ENCODE peak calls at places on chromosomes 11 and 22, in eight cellular contexts. One of them, this sample, is unnamed.

GRCh38 chr11:2655834-2656622 is 43.8 kb downstream of the KCNQ1OT1 start:
- DNase-seq in SJSA1: no peak
- DNase-seq in activated naive CD8-positive, alpha-beta T cell treated with anti-CD3 and anti-CD28 coated beads, Interleukin-2, amount 50 U/mL, for 16 hours: no peak
- DNase-seq in islet precursor cell: peak
- DNase-seq in activated CD4-positive, CD25-positive, alpha-beta regulatory T cell: no peak
- DNase-seq in COLO829: no peak
- DNase-seq in NCI-H1930: no peak
- DNase-seq in NCI-H748 treated with DMSO at 0.1 percent for 48 hours: no peak
- DNase-seq in this sample: no peak

GRCh38 chr11:69674267-69674885 is 777 bp downstream of the LTO1 start:
- DNase-seq in islet precursor cell: no peak
- DNase-seq in activated naive CD8-positive, alpha-beta T cell treated with anti-CD3 and anti-CD28 coated beads, Interleukin-2, amount 50 U/mL, for 16 hours: no peak
- DNase-seq in SJSA1: peak
- DNase-seq in NCI-H748 treated with DMSO at 0.1 percent for 48 hours: no peak
- DNase-seq in COLO829: peak
- DNase-seq in NCI-H1930: no peak
- DNase-seq in activated CD4-positive, CD25-positive, alpha-beta regulatory T cell: no peak
- DNase-seq in this sample: no peak

GRCh38 chr22:30985561-30986208 is 16.6 kb downstream of the TUG1 start:
- DNase-seq in activated naive CD8-positive, alpha-beta T cell treated with anti-CD3 and anti-CD28 coated beads, Interleukin-2, amount 50 U/mL, for 16 hours: no peak
- DNase-seq in islet precursor cell: no peak
- DNase-seq in SJSA1: no peak
- DNase-seq in NCI-H748 treated with DMSO at 0.1 percent for 48 hours: peak
- DNase-seq in COLO829: no peak
- DNase-seq in NCI-H1930: peak
- DNase-seq in activated CD4-positive, CD25-positive, alpha-beta regulatory T cell: no peak
- DNase-seq in this sample: no peak

GRCh38 chr11:36309779-36310178 is 13.7 kb downstream of the PRR5L start:
- DNase-seq in islet precursor cell: no peak
- DNase-seq in activated CD4-positive, CD25-positive, alpha-beta regulatory T cell: no peak
- DNase-seq in NCI-H748 treated with DMSO at 0.1 percent for 48 hours: no peak
- DNase-seq in SJSA1: peak
- DNase-seq in NCI-H1930: no peak
- DNase-seq in activated naive CD8-positive, alpha-beta T cell treated with anti-CD3 and anti-CD28 coated beads, Interleukin-2, amount 50 U/mL, for 16 hours: no peak
- DNase-seq in COLO829: no peak
- DNase-seq in this sample: no peak

GRCh38 chr11:15289718-15290117 is 175.0 kb downstream of the INSC start:
- DNase-seq in SJSA1: no peak
- DNase-seq in activated CD4-positive, CD25-positive, alpha-beta regulatory T cell: no peak
- DNase-seq in COLO829: no peak
- DNase-seq in NCI-H748 treated with DMSO at 0.1 percent for 48 hours: peak
- DNase-seq in NCI-H1930: no peak
- DNase-seq in activated naive CD8-positive, alpha-beta T cell treated with anti-CD3 and anti-CD28 coated beads, Interleukin-2, amount 50 U/mL, for 16 hours: no peak
- DNase-seq in islet precursor cell: no peak
- DNase-seq in this sample: no peak

GRCh38 chr22:46378499-46379300 is 43.2 kb downstream of the TRMU start:
- DNase-seq in SJSA1: no peak
- DNase-seq in activated naive CD8-positive, alpha-beta T cell treated with anti-CD3 and anti-CD28 coated beads, Interleukin-2, amount 50 U/mL, for 16 hours: no peak
- DNase-seq in COLO829: no peak
- DNase-seq in activated CD4-positive, CD25-positive, alpha-beta regulatory T cell: no peak
- DNase-seq in islet precursor cell: no peak
- DNase-seq in NCI-H748 treated with DMSO at 0.1 percent for 48 hours: no peak
- DNase-seq in NCI-H1930: no peak
- DNase-seq in this sample: no peak

GRCh38 chr11:100676901-100677300 is 10.2 kb upstream of the ARHGAP42 start:
- DNase-seq in NCI-H748 treated with DMSO at 0.1 percent for 48 hours: no peak
- DNase-seq in NCI-H1930: no peak
- DNase-seq in COLO829: no peak
- DNase-seq in activated CD4-positive, CD25-positive, alpha-beta regulatory T cell: no peak
- DNase-seq in activated naive CD8-positive, alpha-beta T cell treated with anti-CD3 and anti-CD28 coated beads, Interleukin-2, amount 50 U/mL, for 16 hours: no peak
- DNase-seq in SJSA1: no peak
- DNase-seq in islet precursor cell: peak
- DNase-seq in this sample: no peak

GRCh38 chr11:129853508-129854228 is 38.0 kb downstream of the TMEM45B start:
- DNase-seq in NCI-H748 treated with DMSO at 0.1 percent for 48 hours: peak
- DNase-seq in islet precursor cell: no peak
- DNase-seq in activated CD4-positive, CD25-positive, alpha-beta regulatory T cell: peak
- DNase-seq in NCI-H1930: peak
- DNase-seq in SJSA1: no peak
- DNase-seq in activated naive CD8-positive, alpha-beta T cell treated with anti-CD3 and anti-CD28 coated beads, Interleukin-2, amount 50 U/mL, for 16 hours: no peak
- DNase-seq in COLO829: no peak
- DNase-seq in this sample: peak

GRCh38 chr11:114195981-114196731 is 100.0 kb upstream of the NNMT start:
- DNase-seq in activated naive CD8-positive, alpha-beta T cell treated with anti-CD3 and anti-CD28 coated beads, Interleukin-2, amount 50 U/mL, for 16 hours: no peak
- DNase-seq in activated CD4-positive, CD25-positive, alpha-beta regulatory T cell: no peak
- DNase-seq in NCI-H748 treated with DMSO at 0.1 percent for 48 hours: no peak
- DNase-seq in islet precursor cell: peak
- DNase-seq in NCI-H1930: no peak
- DNase-seq in COLO829: no peak
- DNase-seq in SJSA1: no peak
- DNase-seq in this sample: no peak

GRCh38 chr11:15884792-15885540 is 471.4 kb downstream of the SOX6 start:
- DNase-seq in activated naive CD8-positive, alpha-beta T cell treated with anti-CD3 and anti-CD28 coated beads, Interleukin-2, amount 50 U/mL, for 16 hours: no peak
- DNase-seq in islet precursor cell: peak
- DNase-seq in COLO829: no peak
- DNase-seq in NCI-H748 treated with DMSO at 0.1 percent for 48 hours: no peak
- DNase-seq in activated CD4-positive, CD25-positive, alpha-beta regulatory T cell: no peak
- DNase-seq in SJSA1: no peak
- DNase-seq in NCI-H1930: no peak
- DNase-seq in this sample: no peak

GRCh38 chr22:35947794-35948425 is 80.7 kb downstream of the RBFOX2 start:
- DNase-seq in activated CD4-positive, CD25-positive, alpha-beta regulatory T cell: no peak
- DNase-seq in SJSA1: no peak
- DNase-seq in islet precursor cell: no peak
- DNase-seq in activated naive CD8-positive, alpha-beta T cell treated with anti-CD3 and anti-CD28 coated beads, Interleukin-2, amount 50 U/mL, for 16 hours: no peak
- DNase-seq in NCI-H1930: no peak
- DNase-seq in NCI-H748 treated with DMSO at 0.1 percent for 48 hours: no peak
- DNase-seq in COLO829: no peak
- DNase-seq in this sample: no peak

GRCh38 chr22:41875531-41876242 is 39.2 kb downstream of the SHISA8 start:
- DNase-seq in islet precursor cell: no peak
- DNase-seq in activated CD4-positive, CD25-positive, alpha-beta regulatory T cell: no peak
- DNase-seq in NCI-H1930: no peak
- DNase-seq in COLO829: no peak
- DNase-seq in activated naive CD8-positive, alpha-beta T cell treated with anti-CD3 and anti-CD28 coated beads, Interleukin-2, amount 50 U/mL, for 16 hours: no peak
- DNase-seq in NCI-H748 treated with DMSO at 0.1 percent for 48 hours: no peak
- DNase-seq in SJSA1: no peak
- DNase-seq in this sample: no peak

GRCh38 chr11:120134106-120134930 is 3.6 kb downstream of the TRIM29 start:
- DNase-seq in activated CD4-positive, CD25-positive, alpha-beta regulatory T cell: no peak
- DNase-seq in SJSA1: peak
- DNase-seq in activated naive CD8-positive, alpha-beta T cell treated with anti-CD3 and anti-CD28 coated beads, Interleukin-2, amount 50 U/mL, for 16 hours: no peak
- DNase-seq in NCI-H748 treated with DMSO at 0.1 percent for 48 hours: no peak
- DNase-seq in islet precursor cell: peak
- DNase-seq in COLO829: no peak
- DNase-seq in NCI-H1930: no peak
- DNase-seq in this sample: no peak

GRCh38 chr11:65911682-65912568 is 6.9 kb downstream of the C11orf68 start:
- DNase-seq in COLO829: peak
- DNase-seq in islet precursor cell: peak
- DNase-seq in NCI-H748 treated with DMSO at 0.1 percent for 48 hours: no peak
- DNase-seq in activated naive CD8-positive, alpha-beta T cell treated with anti-CD3 and anti-CD28 coated beads, Interleukin-2, amount 50 U/mL, for 16 hours: no peak
- DNase-seq in activated CD4-positive, CD25-positive, alpha-beta regulatory T cell: no peak
- DNase-seq in SJSA1: peak
- DNase-seq in NCI-H1930: peak
- DNase-seq in this sample: no peak

GRCh38 chr22:35894937-35895708 is 133.5 kb downstream of the RBFOX2 start:
- DNase-seq in NCI-H748 treated with DMSO at 0.1 percent for 48 hours: no peak
- DNase-seq in SJSA1: no peak
- DNase-seq in islet precursor cell: no peak
- DNase-seq in activated CD4-positive, CD25-positive, alpha-beta regulatory T cell: no peak
- DNase-seq in COLO829: peak
- DNase-seq in activated naive CD8-positive, alpha-beta T cell treated with anti-CD3 and anti-CD28 coated beads, Interleukin-2, amount 50 U/mL, for 16 hours: no peak
- DNase-seq in NCI-H1930: no peak
- DNase-seq in this sample: no peak

GRCh38 chr11:92628401-92629292 is 340.8 kb upstream of the MTNR1B start:
- DNase-seq in COLO829: no peak
- DNase-seq in NCI-H748 treated with DMSO at 0.1 percent for 48 hours: peak
- DNase-seq in activated CD4-positive, CD25-positive, alpha-beta regulatory T cell: no peak
- DNase-seq in islet precursor cell: no peak
- DNase-seq in SJSA1: no peak
- DNase-seq in NCI-H1930: peak
- DNase-seq in activated naive CD8-positive, alpha-beta T cell treated with anti-CD3 and anti-CD28 coated beads, Interleukin-2, amount 50 U/mL, for 16 hours: no peak
- DNase-seq in this sample: no peak

GRCh38 chr11:57647960-57648776 is 1.5 kb downstream of the YPEL4 start:
- DNase-seq in NCI-H1930: no peak
- DNase-seq in SJSA1: no peak
- DNase-seq in COLO829: no peak
- DNase-seq in activated CD4-positive, CD25-positive, alpha-beta regulatory T cell: no peak
- DNase-seq in activated naive CD8-positive, alpha-beta T cell treated with anti-CD3 and anti-CD28 coated beads, Interleukin-2, amount 50 U/mL, for 16 hours: no peak
- DNase-seq in NCI-H748 treated with DMSO at 0.1 percent for 48 hours: no peak
- DNase-seq in islet precursor cell: no peak
- DNase-seq in this sample: no peak

GRCh38 chr11:45664376-45665205 is 831 bp downstream of the CHST1 start:
- DNase-seq in COLO829: no peak
- DNase-seq in activated naive CD8-positive, alpha-beta T cell treated with anti-CD3 and anti-CD28 coated beads, Interleukin-2, amount 50 U/mL, for 16 hours: no peak
- DNase-seq in activated CD4-positive, CD25-positive, alpha-beta regulatory T cell: no peak
- DNase-seq in NCI-H748 treated with DMSO at 0.1 percent for 48 hours: no peak
- DNase-seq in islet precursor cell: no peak
- DNase-seq in NCI-H1930: no peak
- DNase-seq in SJSA1: no peak
- DNase-seq in this sample: no peak

GRCh38 chr11:119863811-119864601 is 135.0 kb upstream of the NECTIN1 start:
- DNase-seq in SJSA1: no peak
- DNase-seq in islet precursor cell: no peak
- DNase-seq in activated naive CD8-positive, alpha-beta T cell treated with anti-CD3 and anti-CD28 coated beads, Interleukin-2, amount 50 U/mL, for 16 hours: no peak
- DNase-seq in NCI-H748 treated with DMSO at 0.1 percent for 48 hours: peak
- DNase-seq in COLO829: no peak
- DNase-seq in activated CD4-positive, CD25-positive, alpha-beta regulatory T cell: no peak
- DNase-seq in NCI-H1930: no peak
- DNase-seq in this sample: no peak

GRCh38 chr11:33391893-33392251 is 134.7 kb downstream of the HIPK3 start:
- DNase-seq in NCI-H748 treated with DMSO at 0.1 percent for 48 hours: no peak
- DNase-seq in activated naive CD8-positive, alpha-beta T cell treated with anti-CD3 and anti-CD28 coated beads, Interleukin-2, amount 50 U/mL, for 16 hours: no peak
- DNase-seq in NCI-H1930: no peak
- DNase-seq in SJSA1: no peak
- DNase-seq in activated CD4-positive, CD25-positive, alpha-beta regulatory T cell: no peak
- DNase-seq in islet precursor cell: no peak
- DNase-seq in COLO829: no peak
- DNase-seq in this sample: no peak

GRCh38 chr22:44828193-44828592 is 75.8 kb downstream of the ARHGAP8 start:
- DNase-seq in NCI-H1930: no peak
- DNase-seq in NCI-H748 treated with DMSO at 0.1 percent for 48 hours: no peak
- DNase-seq in islet precursor cell: no peak
- DNase-seq in COLO829: no peak
- DNase-seq in activated CD4-positive, CD25-positive, alpha-beta regulatory T cell: no peak
- DNase-seq in activated naive CD8-positive, alpha-beta T cell treated with anti-CD3 and anti-CD28 coated beads, Interleukin-2, amount 50 U/mL, for 16 hours: no peak
- DNase-seq in SJSA1: no peak
- DNase-seq in this sample: no peak

GRCh38 chr11:35662061-35662648 is 420 bp upstream of the TRIM44 start:
- DNase-seq in NCI-H748 treated with DMSO at 0.1 percent for 48 hours: peak
- DNase-seq in activated naive CD8-positive, alpha-beta T cell treated with anti-CD3 and anti-CD28 coated beads, Interleukin-2, amount 50 U/mL, for 16 hours: no peak
- DNase-seq in islet precursor cell: no peak
- DNase-seq in activated CD4-positive, CD25-positive, alpha-beta regulatory T cell: no peak
- DNase-seq in NCI-H1930: no peak
- DNase-seq in COLO829: no peak
- DNase-seq in SJSA1: no peak
- DNase-seq in this sample: peak

GRCh38 chr11:75479598-75479986 is 46.1 kb downstream of the GDPD5 start:
- DNase-seq in NCI-H748 treated with DMSO at 0.1 percent for 48 hours: no peak
- DNase-seq in islet precursor cell: no peak
- DNase-seq in SJSA1: no peak
- DNase-seq in activated CD4-positive, CD25-positive, alpha-beta regulatory T cell: no peak
- DNase-seq in COLO829: no peak
- DNase-seq in activated naive CD8-positive, alpha-beta T cell treated with anti-CD3 and anti-CD28 coated beads, Interleukin-2, amount 50 U/mL, for 16 hours: no peak
- DNase-seq in NCI-H1930: no peak
- DNase-seq in this sample: no peak

GRCh38 chr11:65471410-65471762 is 27.5 kb upstream of the MALAT1 start:
- DNase-seq in activated naive CD8-positive, alpha-beta T cell treated with anti-CD3 and anti-CD28 coated beads, Interleukin-2, amount 50 U/mL, for 16 hours: no peak
- DNase-seq in SJSA1: peak
- DNase-seq in COLO829: no peak
- DNase-seq in NCI-H748 treated with DMSO at 0.1 percent for 48 hours: no peak
- DNase-seq in NCI-H1930: no peak
- DNase-seq in activated CD4-positive, CD25-positive, alpha-beta regulatory T cell: no peak
- DNase-seq in islet precursor cell: peak
- DNase-seq in this sample: no peak

GRCh38 chr11:102527701-102528100 is 2.8 kb downstream of the MMP7 start:
- DNase-seq in activated naive CD8-positive, alpha-beta T cell treated with anti-CD3 and anti-CD28 coated beads, Interleukin-2, amount 50 U/mL, for 16 hours: no peak
- DNase-seq in SJSA1: no peak
- DNase-seq in NCI-H748 treated with DMSO at 0.1 percent for 48 hours: no peak
- DNase-seq in activated CD4-positive, CD25-positive, alpha-beta regulatory T cell: no peak
- DNase-seq in islet precursor cell: no peak
- DNase-seq in COLO829: no peak
- DNase-seq in NCI-H1930: no peak
- DNase-seq in this sample: no peak

GRCh38 chr11:62958547-62959071 is 26.2 kb downstream of the SLC22A6 start:
- DNase-seq in islet precursor cell: peak
- DNase-seq in COLO829: peak
- DNase-seq in NCI-H748 treated with DMSO at 0.1 percent for 48 hours: no peak
- DNase-seq in activated naive CD8-positive, alpha-beta T cell treated with anti-CD3 and anti-CD28 coated beads, Interleukin-2, amount 50 U/mL, for 16 hours: no peak
- DNase-seq in SJSA1: peak
- DNase-seq in NCI-H1930: no peak
- DNase-seq in activated CD4-positive, CD25-positive, alpha-beta regulatory T cell: no peak
- DNase-seq in this sample: no peak

GRCh38 chr22:45574069-45574703 is 71.5 kb downstream of the FBLN1 start:
- DNase-seq in COLO829: no peak
- DNase-seq in activated naive CD8-positive, alpha-beta T cell treated with anti-CD3 and anti-CD28 coated beads, Interleukin-2, amount 50 U/mL, for 16 hours: no peak
- DNase-seq in NCI-H748 treated with DMSO at 0.1 percent for 48 hours: no peak
- DNase-seq in activated CD4-positive, CD25-positive, alpha-beta regulatory T cell: no peak
- DNase-seq in islet precursor cell: no peak
- DNase-seq in NCI-H1930: no peak
- DNase-seq in SJSA1: no peak
- DNase-seq in this sample: no peak

GRCh38 chr11:4076774-4077173 is 17.8 kb upstream of the RRM1 start:
- DNase-seq in activated CD4-positive, CD25-positive, alpha-beta regulatory T cell: no peak
- DNase-seq in islet precursor cell: no peak
- DNase-seq in activated naive CD8-positive, alpha-beta T cell treated with anti-CD3 and anti-CD28 coated beads, Interleukin-2, amount 50 U/mL, for 16 hours: no peak
- DNase-seq in NCI-H1930: no peak
- DNase-seq in NCI-H748 treated with DMSO at 0.1 percent for 48 hours: no peak
- DNase-seq in COLO829: no peak
- DNase-seq in SJSA1: no peak
- DNase-seq in this sample: no peak

GRCh38 chr22:47115921-47116320 is 353.5 kb downstream of the TBC1D22A start:
- DNase-seq in NCI-H1930: no peak
- DNase-seq in activated CD4-positive, CD25-positive, alpha-beta regulatory T cell: no peak
- DNase-seq in SJSA1: no peak
- DNase-seq in COLO829: no peak
- DNase-seq in activated naive CD8-positive, alpha-beta T cell treated with anti-CD3 and anti-CD28 coated beads, Interleukin-2, amount 50 U/mL, for 16 hours: no peak
- DNase-seq in islet precursor cell: no peak
- DNase-seq in NCI-H748 treated with DMSO at 0.1 percent for 48 hours: no peak
- DNase-seq in this sample: no peak

GRCh38 chr11:72079776-72080325 is 491 bp downstream of the NUMA1 start:
- DNase-seq in islet precursor cell: peak
- DNase-seq in NCI-H748 treated with DMSO at 0.1 percent for 48 hours: no peak
- DNase-seq in SJSA1: no peak
- DNase-seq in activated CD4-positive, CD25-positive, alpha-beta regulatory T cell: no peak
- DNase-seq in COLO829: no peak
- DNase-seq in NCI-H1930: no peak
- DNase-seq in activated naive CD8-positive, alpha-beta T cell treated with anti-CD3 and anti-CD28 coated beads, Interleukin-2, amount 50 U/mL, for 16 hours: no peak
- DNase-seq in this sample: no peak

GRCh38 chr11:101255036-101255435 is 125.4 kb upstream of the PGR start:
- DNase-seq in NCI-H748 treated with DMSO at 0.1 percent for 48 hours: no peak
- DNase-seq in SJSA1: no peak
- DNase-seq in activated naive CD8-positive, alpha-beta T cell treated with anti-CD3 and anti-CD28 coated beads, Interleukin-2, amount 50 U/mL, for 16 hours: no peak
- DNase-seq in NCI-H1930: no peak
- DNase-seq in islet precursor cell: no peak
- DNase-seq in COLO829: no peak
- DNase-seq in activated CD4-positive, CD25-positive, alpha-beta regulatory T cell: no peak
- DNase-seq in this sample: no peak

GRCh38 chr11:72160319-72160718 is 24.8 kb downstream of the FOLR3 start:
- DNase-seq in COLO829: no peak
- DNase-seq in activated CD4-positive, CD25-positive, alpha-beta regulatory T cell: no peak
- DNase-seq in SJSA1: no peak
- DNase-seq in NCI-H748 treated with DMSO at 0.1 percent for 48 hours: no peak
- DNase-seq in activated naive CD8-positive, alpha-beta T cell treated with anti-CD3 and anti-CD28 coated beads, Interleukin-2, amount 50 U/mL, for 16 hours: no peak
- DNase-seq in islet precursor cell: no peak
- DNase-seq in NCI-H1930: no peak
- DNase-seq in this sample: no peak

GRCh38 chr22:45997775-45998637 is 21.0 kb upstream of the WNT7B start:
- DNase-seq in NCI-H748 treated with DMSO at 0.1 percent for 48 hours: no peak
- DNase-seq in SJSA1: no peak
- DNase-seq in NCI-H1930: no peak
- DNase-seq in COLO829: no peak
- DNase-seq in activated CD4-positive, CD25-positive, alpha-beta regulatory T cell: no peak
- DNase-seq in islet precursor cell: no peak
- DNase-seq in activated naive CD8-positive, alpha-beta T cell treated with anti-CD3 and anti-CD28 coated beads, Interleukin-2, amount 50 U/mL, for 16 hours: no peak
- DNase-seq in this sample: no peak

GRCh38 chr22:48145738-48146137 is 1383.3 kb downstream of the TBC1D22A start:
- DNase-seq in islet precursor cell: no peak
- DNase-seq in COLO829: no peak
- DNase-seq in activated CD4-positive, CD25-positive, alpha-beta regulatory T cell: no peak
- DNase-seq in NCI-H1930: no peak
- DNase-seq in activated naive CD8-positive, alpha-beta T cell treated with anti-CD3 and anti-CD28 coated beads, Interleukin-2, amount 50 U/mL, for 16 hours: no peak
- DNase-seq in NCI-H748 treated with DMSO at 0.1 percent for 48 hours: no peak
- DNase-seq in SJSA1: peak
- DNase-seq in this sample: no peak